ENCODE peak calls at places on chromosomes 4 and X, in nine cellular contexts. U, J, K, Q, L, X, H, A and Y are unnamed samples. For H3K4me1 and H3K9me3, the result is how much of the 10 kb centered on the place peaks cover.

GRCh38 chr4:6229671-6230501 is 29.5 kb upstream of the JAKMIP1 start:
- DNase-seq in U (no peak), J (no peak), K (no peak), Q (no peak), L (no peak), X (no peak), H (no peak), A (no peak), Y (no peak)

GRCh38 chr4:102959503-102959902 is 60.0 kb downstream of the SLC9B1 start:
- DNase-seq in U (no peak), J (no peak), K (no peak), Q (peak), L (no peak), X (no peak), H (no peak), A (no peak), Y (no peak)

GRCh38 chr4:61877893-61878292 is 677.8 kb downstream of the ADGRL3 start:
- DNase-seq in U (no peak), J (peak), K (no peak), Q (no peak), L (no peak), X (no peak), H (no peak), A (no peak), Y (no peak)

GRCh38 chr4:39883645-39884044 is 94.1 kb downstream of the PDS5A start:
- DNase-seq in U (no peak), J (peak), K (no peak), Q (no peak), L (no peak), X (no peak), H (no peak), A (no peak), Y (no peak)

GRCh38 chr4:146329042-146329716 is 114.8 kb downstream of the REELD1 start:
- DNase-seq in U (no peak), J (peak), K (no peak), Q (no peak), L (no peak), X (no peak), H (peak), A (no peak), Y (no peak)

GRCh38 chr4:185700048-185700447 is 111.9 kb downstream of the SORBS2 start:
- DNase-seq in U (no peak), J (no peak), K (no peak), Q (peak), L (no peak), X (no peak), H (no peak), A (no peak), Y (no peak)

GRCh38 chr4:23932935-23933334 is 43.1 kb upstream of the PPARGC1A start:
- DNase-seq in U (no peak), J (peak), K (no peak), Q (no peak), L (no peak), X (no peak), H (no peak), A (no peak), Y (no peak)

GRCh38 chr4:3276961-3277360 is 15.9 kb upstream of the RGS12 start:
- DNase-seq in U (no peak), J (peak), K (no peak), Q (no peak), L (no peak), X (no peak), H (no peak), A (no peak), Y (no peak)

GRCh38 chr4:8000721-8001491 is 61.2 kb upstream of the AFAP1 start:
- DNase-seq in U (no peak), J (no peak), K (no peak), Q (peak), L (no peak), X (no peak), H (no peak), A (no peak), Y (no peak)

GRCh38 chr4:102828497-102828808 is 1.1 kb upstream of the UBE2D3 start:
- DNase-seq in U (no peak), J (no peak), K (no peak), Q (no peak), L (no peak), X (no peak), H (no peak), A (no peak), Y (no peak)

GRCh38 chrX:107684956-107685385 is 56.7 kb downstream of the PRPS1 start:
- DNase-seq in U (peak), J (peak), K (peak), Q (peak), L (no peak), X (peak), H (peak), A (peak), Y (no peak)

GRCh38 chr4:55932489-55932888 is 16.3 kb upstream of the CEP135 start:
- DNase-seq in U (no peak), J (no peak), K (no peak), Q (no peak), L (no peak), X (no peak), H (no peak), A (no peak), Y (no peak)

GRCh38 chrX:153549807-153550206 is 32.4 kb downstream of the ATP2B3 start:
- DNase-seq in U (no peak), J (no peak), K (no peak), Q (no peak), L (no peak), X (no peak), H (no peak), A (no peak), Y (no peak)

GRCh38 chr4:168682898-168683500 is 186.1 kb downstream of the PALLD start:
- DNase-seq in U (no peak), J (no peak), K (no peak), Q (no peak), L (no peak), X (no peak), H (no peak), A (no peak), Y (no peak)

GRCh38 chr4:142315999-142316398 is 530.1 kb downstream of the INPP4B start:
- DNase-seq in U (no peak), J (no peak), K (no peak), Q (no peak), L (no peak), X (no peak), H (no peak), A (no peak), Y (no peak)

GRCh38 chr4:2352729-2353221 is 65.7 kb downstream of the ZFYVE28 start:
- DNase-seq in U (no peak), J (no peak), K (no peak), Q (no peak), L (no peak), X (no peak), H (no peak), A (peak), Y (no peak)

GRCh38 chrX:70359458-70359857 is 63.7 kb upstream of the GDPD2 start:
- DNase-seq in U (no peak), J (no peak), K (no peak), Q (no peak), L (no peak), X (no peak), H (no peak), A (no peak), Y (no peak)

GRCh38 chr4:149914521-149915115 is 99.0 kb upstream of the IQCM start:
- DNase-seq in U (no peak), J (peak), K (peak), Q (peak), L (peak), X (no peak), H (peak), A (no peak), Y (no peak)

GRCh38 chrX:137236837-137237236 is 203.0 kb upstream of the GPR101 start:
- DNase-seq in U (no peak), J (no peak), K (no peak), Q (no peak), L (no peak), X (no peak), H (no peak), A (no peak), Y (no peak)

GRCh38 chr4:3342182-3342854 is 49.5 kb downstream of the RGS12 start:
- DNase-seq in U (no peak), J (peak), K (no peak), Q (no peak), L (no peak), X (no peak), H (peak), A (no peak), Y (no peak)

GRCh38 chrX:153592966-153593688 is 5.8 kb downstream of the CCNQ start:
- DNase-seq in U (no peak), J (no peak), K (no peak), Q (no peak), L (no peak), X (no peak), H (no peak), A (peak), Y (no peak)

GRCh38 chr4:184806246-184806550 is 19.6 kb downstream of the ACSL1 start:
- DNase-seq in U (no peak), J (no peak), K (no peak), Q (no peak), L (no peak), X (no peak), H (no peak), A (no peak), Y (no peak)

GRCh38 chr4:141636771-141637460 is 533 bp downstream of the IL15 start:
- DNase-seq in U (no peak), J (peak), K (peak), Q (peak), L (no peak), X (no peak), H (peak), A (peak), Y (peak)

GRCh38 chrX:153301746-153302145 is 19.8 kb downstream of the PNMA6F start:
- DNase-seq in U (no peak), J (no peak), K (no peak), Q (no peak), L (no peak), X (no peak), H (no peak), A (no peak), Y (no peak)

GRCh38 chr4:119854364-119854763 is 212.3 kb downstream of the MAD2L1 start:
- DNase-seq in U (no peak), J (no peak), K (no peak), Q (no peak), L (no peak), X (no peak), H (no peak), A (no peak), Y (no peak)

GRCh38 chr4:118751634-118752293 is 66.6 kb downstream of the METTL14 start:
- DNase-seq in U (no peak), J (peak), K (no peak), Q (no peak), L (no peak), X (no peak), H (no peak), A (no peak), Y (no peak)

GRCh38 chr4:46390353-46391058 is 578 bp upstream of the GABRA2 start:
- DNase-seq in U (no peak), J (no peak), K (no peak), Q (no peak), L (no peak), X (no peak), H (no peak), A (no peak), Y (no peak)

GRCh38 chr4:185559913-185560281 is 24.6 kb upstream of the PDLIM3 start:
- DNase-seq in U (no peak), J (peak), K (no peak), Q (no peak), L (no peak), X (no peak), H (peak), A (no peak), Y (no peak)

GRCh38 chr4:119532319-119532718 is 96.3 kb downstream of the PDE5A start:
- DNase-seq in U (no peak), J (no peak), K (no peak), Q (no peak), L (no peak), X (no peak), H (no peak), A (no peak), Y (no peak)

GRCh38 chr4:136818811-136819210 is 713.5 kb downstream of the PCDH18 start:
- DNase-seq in U (no peak), J (peak), K (no peak), Q (no peak), L (no peak), X (no peak), H (no peak), A (no peak), Y (no peak)

DNA sequence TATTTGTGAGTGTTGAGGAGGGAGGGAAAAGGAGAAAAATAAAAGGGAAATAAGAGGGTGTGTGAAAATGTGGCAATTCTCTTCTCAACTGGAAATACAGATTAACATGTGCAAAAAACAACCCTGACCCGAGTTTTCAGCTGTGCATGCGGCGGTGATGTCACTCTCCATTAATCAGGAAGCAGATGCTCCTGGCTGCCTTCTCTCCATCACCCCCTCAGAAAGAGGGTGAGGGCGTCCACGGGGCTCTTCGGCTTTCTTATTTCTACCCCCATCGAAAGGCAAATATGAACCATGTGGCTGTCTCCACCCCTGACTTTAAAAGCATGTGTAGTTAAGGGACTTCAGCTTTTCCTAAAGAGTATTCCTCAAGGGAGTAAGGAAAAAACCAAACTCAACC is 219.6 kb downstream of the MAML3 start:
- DNase-seq in U (no peak), J (peak), K (no peak), Q (peak), L (no peak), X (no peak), H (no peak), A (no peak), Y (no peak)
- H3K27ac ChIP-seq in U (no peak), J (no peak), K (no peak), Q (no peak), L (no peak), X (no peak), H (peak), A (no peak), Y (no peak)

DNA sequence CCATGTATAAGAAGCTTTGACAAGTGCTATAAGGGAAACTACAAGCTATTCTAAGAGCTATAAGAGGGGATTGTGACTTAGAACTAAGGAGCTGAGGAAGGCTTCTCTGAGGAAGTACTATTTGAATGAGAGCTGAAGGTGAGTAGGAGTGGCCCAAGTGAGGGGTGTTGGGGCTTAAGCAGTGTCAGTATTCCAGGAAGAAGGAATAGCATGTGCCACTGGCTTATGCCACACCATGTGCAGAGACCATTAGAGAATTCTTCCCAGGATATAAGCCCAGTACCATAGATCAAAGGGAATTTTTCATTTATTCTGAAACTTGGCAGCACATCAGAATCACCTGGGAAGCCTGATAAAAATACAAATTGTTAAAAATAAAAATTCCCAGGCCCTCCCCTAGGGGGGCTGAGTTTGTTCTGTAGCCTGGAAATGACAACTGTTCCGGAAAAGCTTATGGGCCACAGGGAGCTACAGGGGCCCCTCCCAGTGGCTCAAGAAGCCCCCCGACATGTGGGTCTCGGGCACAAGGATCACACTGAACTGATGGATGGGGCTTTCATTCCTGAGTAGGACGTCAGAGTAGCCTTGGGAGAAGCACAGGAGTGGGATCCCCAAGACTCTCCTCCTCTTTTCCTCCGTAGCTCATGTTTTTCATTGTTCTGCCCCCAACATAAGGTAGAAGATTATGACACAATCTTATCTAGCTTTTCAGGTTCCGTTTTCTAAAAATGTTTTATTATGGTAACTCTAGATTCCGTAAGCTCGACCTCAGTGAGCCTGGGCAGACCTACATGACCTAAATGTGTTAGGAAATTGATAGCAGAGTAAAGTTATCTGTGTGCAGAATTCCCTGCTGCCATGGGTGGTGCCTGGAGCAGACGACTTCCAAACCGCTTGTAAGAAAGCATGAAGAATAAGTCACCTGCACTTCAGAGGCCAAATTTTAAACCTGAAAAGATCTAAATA is 119.3 kb downstream of the AFF1 start:
- DNase-seq in U (no peak), J (no peak), K (peak), Q (no peak), L (peak), X (no peak), H (no peak), A (no peak), Y (no peak)
- H3K4me1 ChIP-seq in U (under half), J (under half), K (under half), Q (half or more), L (under half), X (under half), H (under half), A (half or more), Y (half or more)

GRCh38 chr4:49002931-49003330 is 16.9 kb downstream of the CWH43 start:
- DNase-seq in U (no peak), J (no peak), K (no peak), Q (no peak), L (no peak), X (no peak), H (no peak), A (no peak), Y (no peak)
- H3K9me3 ChIP-seq in U (under half), J (under half), K (under half), Q (under half), L (under half), X (under half), H (under half), A (under half), Y (under half)

GRCh38 chrX:21757960-21758359 is at the start of gene SMPX:
- DNase-seq in U (no peak), J (no peak), K (no peak), Q (no peak), L (no peak), X (no peak), H (no peak), A (no peak), Y (no peak)
- H3K27ac ChIP-seq in U (no peak), J (peak), K (no peak), Q (no peak), L (no peak), X (no peak), H (no peak), A (no peak), Y (no peak)

DNA sequence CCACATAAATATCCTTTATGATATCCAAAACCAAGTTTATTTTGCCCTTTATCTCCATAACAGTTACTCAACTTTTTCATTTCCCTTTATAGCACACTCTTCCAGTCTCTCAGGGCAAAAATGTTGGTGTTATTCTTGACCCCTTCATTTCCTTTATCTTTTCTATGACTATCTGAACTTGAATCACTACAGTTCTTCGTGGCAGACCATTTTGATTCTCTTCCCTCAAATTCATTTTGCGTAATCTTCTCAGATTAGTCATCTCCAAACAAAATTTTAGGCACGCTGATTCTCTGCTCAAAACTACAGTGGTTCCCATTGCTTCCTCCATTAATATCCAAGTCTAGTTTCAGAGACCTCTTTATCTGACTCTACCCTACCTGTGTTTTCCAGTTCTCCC is 26.1 kb downstream of the RUFY3 start:
- DNase-seq in U (no peak), J (peak), K (no peak), Q (no peak), L (no peak), X (no peak), H (no peak), A (no peak), Y (no peak)
- H3K4me1 ChIP-seq in U (under half), J (under half), K (under half), Q (under half), L (under half), X (under half), H (under half), A (under half), Y (under half)

DNA sequence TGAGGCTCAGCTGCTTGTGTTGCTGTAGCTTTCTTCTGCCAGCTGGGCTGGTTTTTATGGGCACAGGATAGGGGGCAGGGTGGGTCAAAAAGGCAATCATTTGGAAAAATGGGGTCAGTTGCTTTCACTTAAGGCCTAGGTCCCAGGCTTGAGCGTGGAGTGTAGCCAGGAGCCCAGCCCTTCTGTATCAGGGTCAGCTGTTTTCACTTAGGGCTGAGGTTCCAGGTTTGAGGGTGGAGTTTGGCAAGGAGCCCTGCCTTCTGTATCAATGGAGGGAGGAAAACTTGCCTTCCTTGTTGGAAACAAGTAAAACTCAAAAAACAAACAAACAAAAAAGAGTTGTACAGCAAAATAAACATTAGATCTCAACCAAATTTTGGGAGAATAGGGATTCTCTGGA is 37.0 kb upstream of the UGT8 start:
- DNase-seq in U (no peak), J (no peak), K (no peak), Q (no peak), L (no peak), X (no peak), H (no peak), A (no peak), Y (no peak)
- H3K9me3 ChIP-seq in U (under half), J (under half), K (under half), Q (under half), L (under half), X (under half), H (under half), A (under half), Y (under half)

GRCh38 chr4:183766140-183766539 is 107.0 kb downstream of the TRAPPC11 start:
- DNase-seq in U (no peak), J (no peak), K (no peak), Q (no peak), L (no peak), X (no peak), H (no peak), A (no peak), Y (no peak)
- H3K27ac ChIP-seq in U (peak), J (no peak), K (no peak), Q (no peak), L (no peak), X (no peak), H (no peak), A (no peak), Y (no peak)

GRCh38 chrX:16870095-16870860 is at the start of gene RBBP7:
- DNase-seq in U (peak), J (peak), K (peak), Q (peak), L (peak), X (peak), H (peak), A (peak), Y (peak)
- H3K4me1 ChIP-seq in U (under half), J (under half), K (under half), Q (under half), L (half or more), X (under half), H (under half), A (under half), Y (under half)

GRCh38 chrX:141759238-141759637 is 60.7 kb upstream of the SPANXD start:
- DNase-seq in U (no peak), J (no peak), K (no peak), Q (no peak), L (no peak), X (no peak), H (no peak), A (no peak), Y (no peak)
- H3K9me3 ChIP-seq in U (under half), J (under half), K (under half), Q (under half), L (under half), X (under half), H (under half), A (under half), Y (under half)

GRCh38 chrX:13007519-13008188 is 32.7 kb downstream of the TMSB4X start:
- DNase-seq in U (no peak), J (peak), K (no peak), Q (no peak), L (no peak), X (no peak), H (no peak), A (no peak), Y (no peak)
- H3K27ac ChIP-seq in U (no peak), J (no peak), K (no peak), Q (no peak), L (no peak), X (no peak), H (peak), A (no peak), Y (no peak)